ENCODE peak calls at places on chromosomes 3 and 15, in eight cellular contexts. I is NAMALWA; X is stimulated activated CD4-positive, alpha-beta T cell treated with anti-CD3 and anti-CD28 coated beads, Interleukin-4, amount 100 ng/mL, for 4 hours; L is AG04449; W is effector memory CD4-positive, alpha-beta T cell; H is lower leg skin; U is H7; Y is iPS-NIHi11. A is an unnamed sample.

GRCh38 chr3:131083190-131083863 is 56.6 kb downstream of the NEK11 start:
- DNase-seq in I (peak; percentile 70), X (no peak), L (no peak), W (no peak), H (peak; percentile 81), U (peak; percentile 23), Y (peak; percentile 53), A (peak; percentile 67)

GRCh38 chr3:159929181-159929893 is 59.3 kb upstream of the IL12A start:
- DNase-seq in I (peak; percentile 17), X (no peak), L (peak; percentile 59), W (no peak), H (no peak), U (no peak), Y (peak; percentile 27), A (no peak)

GRCh38 chr3:31613654-31614053 is 80.9 kb downstream of the STT3B start:
- DNase-seq in I (no peak), X (no peak), L (no peak), W (no peak), H (no peak), U (no peak), Y (no peak), A (no peak)

GRCh38 chr15:37876900-37877299 is 57.5 kb upstream of the TMCO5A start:
- DNase-seq in I (no peak), X (no peak), L (no peak), W (no peak), H (no peak), U (no peak), Y (no peak), A (no peak)

GRCh38 chr3:71064288-71064975 is 519.1 kb downstream of the FOXP1 start:
- DNase-seq in I (peak; percentile 63), X (peak; percentile 55), L (no peak), W (peak; percentile 61), H (no peak), U (peak; percentile 73), Y (peak; percentile 61), A (peak; percentile 76)

GRCh38 chr3:114221165-114221880 is 16.1 kb downstream of the ZNF80 start:
- DNase-seq in I (no peak), X (no peak), L (no peak), W (peak; percentile 35), H (no peak), U (no peak), Y (no peak), A (no peak)

GRCh38 chr15:63971427-63971805 is 74.9 kb downstream of the DAPK2 start:
- DNase-seq in I (no peak), X (peak; percentile 27), L (no peak), W (peak; percentile 21), H (peak; percentile 76), U (no peak), Y (no peak), A (no peak)

GRCh38 chr3:19229086-19229485 is 80.8 kb downstream of the KCNH8 start:
- DNase-seq in I (peak; percentile 16), X (no peak), L (no peak), W (no peak), H (no peak), U (no peak), Y (no peak), A (no peak)

GRCh38 chr15:92681141-92681622 is 25.6 kb upstream of the FAM174B start:
- DNase-seq in I (no peak), X (no peak), L (peak; percentile 70), W (no peak), H (no peak), U (no peak), Y (no peak), A (no peak)

GRCh38 chr3:175422744-175423143 is 563.6 kb downstream of the NAALADL2 start:
- DNase-seq in I (peak; percentile 39), X (no peak), L (no peak), W (no peak), H (no peak), U (no peak), Y (peak; percentile 22), A (peak; percentile 9)

GRCh38 chr3:169133178-169134161 is 530.0 kb downstream of the MECOM start:
- DNase-seq in I (peak; percentile 31), X (no peak), L (no peak), W (no peak), H (no peak), U (no peak), Y (no peak), A (no peak)

GRCh38 chr3:9402410-9403228 is 5.2 kb downstream of the SETD5 start:
- DNase-seq in I (no peak), X (no peak), L (no peak), W (no peak), H (no peak), U (peak; percentile 72), Y (peak; percentile 70), A (peak; percentile 87)

GRCh38 chr15:77673801-77674317 is 41.1 kb upstream of the LINGO1 start:
- DNase-seq in I (no peak), X (no peak), L (no peak), W (no peak), H (no peak), U (no peak), Y (no peak), A (no peak)

GRCh38 chr3:10352146-10352911 is 31.4 kb upstream of the SEC13 start:
- DNase-seq in I (no peak), X (no peak), L (peak; percentile 87), W (no peak), H (no peak), U (no peak), Y (no peak), A (no peak)

GRCh38 chr3:185537369-185537970 is 14.9 kb downstream of the LIPH start:
- DNase-seq in I (peak; percentile 82), X (peak; percentile 2), L (peak; percentile 23), W (no peak), H (peak; percentile 81), U (no peak), Y (no peak), A (no peak)

GRCh38 chr3:128845695-128846491 is 33.5 kb upstream of the ACAD9 start:
- DNase-seq in I (peak; percentile 83), X (peak; percentile 81), L (no peak), W (peak; percentile 77), H (peak; percentile 93), U (peak; percentile 99), Y (peak; percentile 98), A (peak; percentile 78)

GRCh38 chr3:47578119-47578630 is 490 bp downstream of the CSPG5 start:
- DNase-seq in I (no peak), X (peak; percentile 43), L (no peak), W (peak; percentile 38), H (peak; percentile 87), U (peak; percentile 96), Y (peak; percentile 90), A (peak; percentile 59)

GRCh38 chr3:32844914-32845313 is 27.1 kb downstream of the TRIM71 start:
- DNase-seq in I (no peak), X (no peak), L (no peak), W (no peak), H (no peak), U (no peak), Y (no peak), A (no peak)

GRCh38 chr3:186976802-186977201 is 46.5 kb downstream of the ST6GAL1 start:
- DNase-seq in I (no peak), X (no peak), L (no peak), W (no peak), H (no peak), U (no peak), Y (no peak), A (no peak)

GRCh38 chr3:89447244-89447643 is 339.8 kb downstream of the EPHA3 start:
- DNase-seq in I (no peak), X (no peak), L (no peak), W (no peak), H (no peak), U (no peak), Y (no peak), A (no peak)

GRCh38 chr15:40058476-40059140 is 19.6 kb upstream of the SRP14 start:
- DNase-seq in I (no peak), X (no peak), L (no peak), W (no peak), H (peak; percentile 46), U (no peak), Y (no peak), A (no peak)

GRCh38 chr15:90869140-90869541 is 753 bp downstream of the FURIN start:
- DNase-seq in I (no peak), X (no peak), L (no peak), W (no peak), H (no peak), U (no peak), Y (no peak), A (no peak)

GRCh38 chr15:65326109-65326508 is 21.6 kb downstream of the RNU5B-1 start:
- DNase-seq in I (no peak), X (no peak), L (no peak), W (no peak), H (no peak), U (peak; percentile 82), Y (peak; percentile 82), A (peak; percentile 59)

GRCh38 chr3:185176756-185177359 is 24.0 kb upstream of the C3orf70 start:
- DNase-seq in I (peak; percentile 75), X (peak; percentile 6), L (no peak), W (no peak), H (no peak), U (peak; percentile 37), Y (peak; percentile 54), A (peak; percentile 62)

GRCh38 chr15:31156226-31156625 is 54.7 kb upstream of the TRPM1 start:
- DNase-seq in I (no peak), X (no peak), L (no peak), W (no peak), H (no peak), U (no peak), Y (no peak), A (no peak)

GRCh38 chr15:80638553-80639167 is 56.5 kb upstream of the ABHD17C start:
- DNase-seq in I (no peak), X (no peak), L (no peak), W (no peak), H (no peak), U (no peak), Y (no peak), A (no peak)

GRCh38 chr3:128364291-128364690 is 102.4 kb downstream of the DNAJB8 start:
- DNase-seq in I (no peak), X (no peak), L (no peak), W (no peak), H (no peak), U (no peak), Y (no peak), A (no peak)

GRCh38 chr3:99256788-99257187 is 355.3 kb upstream of the DCBLD2 start:
- DNase-seq in I (no peak), X (no peak), L (no peak), W (no peak), H (no peak), U (no peak), Y (no peak), A (no peak)

GRCh38 chr3:151923901-151924300 is 50.5 kb downstream of the SUCNR1 start:
- DNase-seq in I (no peak), X (no peak), L (no peak), W (no peak), H (no peak), U (no peak), Y (no peak), A (no peak)

GRCh38 chr15:68801572-68802148 is 19.0 kb downstream of the ANP32A start:
- DNase-seq in I (no peak), X (no peak), L (no peak), W (no peak), H (peak; percentile 60), U (no peak), Y (no peak), A (no peak)

GRCh38 chr15:88663216-88663615 is 24.4 kb downstream of the ISG20 start:
- DNase-seq in I (no peak), X (no peak), L (no peak), W (no peak), H (peak; percentile 68), U (no peak), Y (no peak), A (no peak)

GRCh38 chr15:77187751-77188464 is 117.0 kb upstream of the TSPAN3 start:
- DNase-seq in I (peak; percentile 74), X (no peak), L (no peak), W (no peak), H (no peak), U (no peak), Y (no peak), A (no peak)

GRCh38 chr15:52496776-52497470 is 31.8 kb downstream of the MYO5A start:
- DNase-seq in I (no peak), X (peak; percentile 43), L (no peak), W (no peak), H (no peak), U (no peak), Y (no peak), A (no peak)

GRCh38 chr3:105611304-105612192 is 244.8 kb downstream of the ALCAM start:
- DNase-seq in I (no peak), X (no peak), L (no peak), W (no peak), H (no peak), U (no peak), Y (peak; percentile 11), A (no peak)

A was measured in neural progenitor cell.